ENCODE peak calls at places on chromosomes 6 and 20, in ten cellular contexts. W, F, M, G, H, Z, N, R, K and C are unnamed samples.

GRCh38 chr6:88008821-88009220 is 38.8 kb upstream of the SPACA1 start:
- DNase-seq in W (peak; percentile 7), F (no peak), M (no peak), G (no peak), H (no peak), Z (no peak), N (no peak), R (peak; percentile 7), K (no peak), C (no peak)

GRCh38 chr20:25453035-25453810 is 45.8 kb downstream of the GINS1 start:
- DNase-seq in W (peak; percentile 58), F (no peak), M (no peak), G (no peak), H (no peak), Z (no peak), N (no peak), R (no peak), K (no peak), C (no peak)

GRCh38 chr6:37171141-37171969 is 1.4 kb downstream of the PIM1 start:
- DNase-seq in W (peak; percentile 47), F (peak; percentile 43), M (peak; percentile 78), G (peak; percentile 67), H (no peak), Z (peak; percentile 26), N (peak; percentile 14), R (peak; percentile 58), K (peak; percentile 47), C (peak; percentile 26)

GRCh38 chr6:125942677-125943527 is 13.7 kb upstream of the HINT3 start:
- DNase-seq in W (peak; percentile 88), F (no peak), M (no peak), G (no peak), H (no peak), Z (no peak), N (no peak), R (no peak), K (no peak), C (no peak)

GRCh38 chr6:40535105-40535783 is 51.9 kb downstream of the LRFN2 start:
- DNase-seq in W (no peak), F (no peak), M (no peak), G (no peak), H (no peak), Z (peak; percentile 79), N (no peak), R (no peak), K (peak; percentile 50), C (no peak)

GRCh38 chr6:161171207-161171606 is 102.7 kb downstream of the AGPAT4 start:
- DNase-seq in W (no peak), F (no peak), M (no peak), G (no peak), H (no peak), Z (no peak), N (no peak), R (no peak), K (no peak), C (no peak)

GRCh38 chr20:13333793-13334192 is 112.7 kb downstream of the ISM1 start:
- DNase-seq in W (no peak), F (no peak), M (no peak), G (no peak), H (no peak), Z (no peak), N (no peak), R (no peak), K (no peak), C (no peak)

GRCh38 chr6:136920216-136920857 is 1.8 kb upstream of the SLC35D3 start:
- DNase-seq in W (no peak), F (no peak), M (no peak), G (no peak), H (no peak), Z (no peak), N (no peak), R (no peak), K (no peak), C (peak; percentile 15)

GRCh38 chr6:71463061-71463460 is 174.4 kb downstream of the OGFRL1 start:
- DNase-seq in W (no peak), F (no peak), M (no peak), G (no peak), H (no peak), Z (no peak), N (no peak), R (no peak), K (no peak), C (no peak)

GRCh38 chr20:49792611-49793010 is 20.0 kb upstream of the SLC9A8 start:
- DNase-seq in W (no peak), F (no peak), M (no peak), G (no peak), H (no peak), Z (no peak), N (no peak), R (no peak), K (no peak), C (no peak)

GRCh38 chr6:2522521-2522920 is 228.2 kb downstream of the MYLK4 start:
- DNase-seq in W (peak; percentile 82), F (no peak), M (no peak), G (no peak), H (no peak), Z (no peak), N (no peak), R (peak; percentile 9), K (no peak), C (no peak)

GRCh38 chr6:2528156-2528555 is 222.6 kb downstream of the MYLK4 start:
- DNase-seq in W (no peak), F (no peak), M (no peak), G (no peak), H (no peak), Z (no peak), N (no peak), R (peak; percentile 16), K (no peak), C (no peak)

GRCh38 chr6:2526766-2527165 is 224.0 kb downstream of the MYLK4 start:
- DNase-seq in W (no peak), F (no peak), M (no peak), G (no peak), H (no peak), Z (no peak), N (no peak), R (no peak), K (no peak), C (no peak)

GRCh38 chr6:2523061-2523460 is 227.7 kb downstream of the MYLK4 start:
- DNase-seq in W (peak; percentile 97), F (no peak), M (no peak), G (no peak), H (no peak), Z (no peak), N (no peak), R (no peak), K (no peak), C (no peak)

GRCh38 chr6:2524090-2524489 is 226.6 kb downstream of the MYLK4 start:
- DNase-seq in W (no peak), F (no peak), M (no peak), G (no peak), H (no peak), Z (no peak), N (no peak), R (no peak), K (no peak), C (no peak)
- TF ChIP-seq CTCF in W (peak; percentile 30), F (no peak), M (peak; percentile 10), G (no peak), H (peak; percentile 45), Z (peak; percentile 47), N (no peak), R (peak; percentile 22), K (peak; percentile 48), C (peak; percentile 19)

GRCh38 chr6:168713013-168713412 is 272.0 kb downstream of the SMOC2 start:
- DNase-seq in W (no peak), F (no peak), M (no peak), G (no peak), H (no peak), Z (no peak), N (no peak), R (no peak), K (no peak), C (no peak)

GRCh38 chr6:168711666-168712300 is 270.8 kb downstream of the SMOC2 start:
- DNase-seq in W (no peak), F (no peak), M (no peak), G (no peak), H (no peak), Z (no peak), N (no peak), R (no peak), K (no peak), C (no peak)

GRCh38 chr6:168714547-168715260 is 273.7 kb downstream of the SMOC2 start:
- DNase-seq in W (no peak), F (no peak), M (no peak), G (no peak), H (no peak), Z (no peak), N (no peak), R (no peak), K (no peak), C (no peak)

GRCh38 chr6:168715643-168716481 is 274.9 kb downstream of the SMOC2 start:
- DNase-seq in W (no peak), F (no peak), M (no peak), G (no peak), H (no peak), Z (no peak), N (no peak), R (no peak), K (no peak), C (no peak)

GRCh38 chr6:168713839-168714238 is 272.9 kb downstream of the SMOC2 start:
- DNase-seq in W (no peak), F (no peak), M (no peak), G (no peak), H (no peak), Z (no peak), N (peak; percentile 7), R (no peak), K (peak; percentile 63), C (no peak)
- TF ChIP-seq CTCF in W (no peak), F (no peak), M (no peak), G (no peak), H (peak; percentile 5), Z (no peak), N (peak; percentile 58), R (no peak), K (peak; percentile 73), C (no peak)

DNA sequence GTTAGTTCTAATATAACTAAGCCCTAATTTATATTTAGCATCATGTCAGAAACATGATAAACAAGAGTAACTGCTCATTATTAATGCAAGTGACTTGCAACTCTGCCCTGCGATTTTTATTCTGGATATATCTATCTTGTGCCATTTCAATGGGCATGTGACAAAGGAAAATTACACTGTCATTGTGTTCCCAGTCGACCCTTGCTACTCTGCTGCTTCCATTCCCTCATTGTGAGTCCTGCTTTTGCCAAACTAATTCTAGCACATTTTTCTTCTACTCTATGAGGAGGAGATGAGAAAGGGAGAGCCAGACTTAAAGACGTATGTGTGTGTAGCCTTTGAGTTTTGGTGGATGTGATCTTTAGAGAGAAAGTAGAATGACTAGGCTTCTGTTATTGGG is 275.9 kb downstream of the ARHGAP18 start:
- DNase-seq in W (no peak), F (no peak), M (no peak), G (no peak), H (no peak), Z (no peak), N (no peak), R (no peak), K (no peak), C (no peak)
- TF ChIP-seq CTCF in W (no peak), F (no peak), M (no peak), G (no peak), H (no peak), Z (no peak), N (no peak), R (no peak), K (no peak), C (no peak)

DNA sequence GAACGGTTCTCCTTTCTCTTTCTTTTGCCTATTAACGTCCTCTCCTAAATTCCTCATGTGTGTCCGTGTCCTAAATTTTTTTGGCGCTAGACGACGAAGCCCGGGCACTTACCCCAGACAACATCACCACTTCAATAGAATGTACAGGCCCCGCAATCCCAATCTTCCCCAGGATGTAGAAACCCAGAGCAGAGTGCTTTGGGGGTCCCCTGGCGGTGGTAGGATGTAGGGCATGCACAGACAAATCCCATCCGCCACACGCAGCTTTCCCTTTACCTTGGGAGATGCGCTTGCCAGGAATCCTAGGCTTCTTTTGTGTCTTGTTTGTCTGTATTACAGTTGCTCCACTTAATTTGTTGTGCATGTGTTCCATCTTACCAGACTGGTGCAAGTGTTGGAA is 417.3 kb upstream of the ARID1B start:
- DNase-seq in W (no peak), F (no peak), M (no peak), G (no peak), H (no peak), Z (no peak), N (no peak), R (no peak), K (no peak), C (no peak)
- TF ChIP-seq CTCF in W (no peak), F (no peak), M (no peak), G (no peak), H (peak; percentile 48), Z (peak; percentile 11), N (peak; percentile 21), R (no peak), K (peak; percentile 31), C (no peak)